ENCODE peak calls at places on chromosomes 13 and 19, in five cellular contexts. T is ascending aorta; P is C1 segment of cervical spinal cord; N is stimulated activated CD8-positive, alpha-beta memory T cell treated with anti-CD3 and anti-CD28 coated beads, Interleukin-12 subunit alpha, Interleukin-12 subunit beta, amount 100 ng/mL, for 4 hours; J is HTR-8/SVneo. Q is an unnamed sample.

GRCh38 chr13:114130708-114131580 is 1.5 kb downstream of the RASA3 start:
- DNase-seq in T (no peak), P (peak; percentile 58), N (no peak), J (peak; percentile 53), Q (peak; percentile 73)

GRCh38 chr19:16266586-16266942 is 58.1 kb upstream of the KLF2 start:
- DNase-seq in J (no peak), P (no peak), T (no peak), N (no peak), Q (no peak)

GRCh38 chr19:23665651-23666410 is 21.2 kb downstream of the ZNF675 start:
- DNase-seq in J (no peak), N (no peak), T (no peak), P (no peak), Q (no peak)

GRCh38 chr13:31663880-31664585 is 75.3 kb upstream of the RXFP2 start:
- DNase-seq in T (no peak), P (no peak), J (no peak), N (no peak), Q (no peak)

GRCh38 chr19:29397748-29398147 is 128.0 kb upstream of the VSTM2B start:
- DNase-seq in P (no peak), J (no peak), T (no peak), N (no peak), Q (no peak)

GRCh38 chr19:7562646-7563393 is 27.3 kb downstream of the PNPLA6 start:
- DNase-seq in T (no peak), P (no peak), J (no peak), N (no peak), Q (no peak)

GRCh38 chr19:39483141-39483540 is 2.5 kb downstream of the TIMM50 start:
- DNase-seq in J (no peak), N (no peak), T (no peak), P (no peak), Q (no peak)

GRCh38 chr19:33500991-33501390 is 20.6 kb downstream of the PEPD start:
- DNase-seq in P (no peak), J (no peak), T (no peak), N (no peak), Q (no peak)

GRCh38 chr19:46271488-46272197 is 25.2 kb upstream of the HIF3A start:
- DNase-seq in P (no peak), T (no peak), J (peak; percentile 56), N (no peak), Q (no peak)

GRCh38 chr19:6402058-6402457 is 9.1 kb upstream of the GTF2F1 start:
- DNase-seq in T (no peak), N (no peak), J (no peak), P (no peak), Q (no peak)

GRCh38 chr19:1644070-1644469 is 8.3 kb downstream of the TCF3 start:
- DNase-seq in T (no peak), J (no peak), N (no peak), P (no peak), Q (no peak)

GRCh38 chr19:48635263-48635965 is 1.8 kb downstream of the DBP start:
- DNase-seq in T (no peak), P (peak; percentile 56), J (peak; percentile 65), N (peak; percentile 66), Q (peak; percentile 74)

GRCh38 chr13:48160879-48161278 is 66.0 kb upstream of the MED4 start:
- DNase-seq in P (no peak), T (no peak), J (no peak), N (no peak), Q (no peak)

GRCh38 chr19:6828698-6829633 is 56.5 kb downstream of the VAV1 start:
- DNase-seq in J (no peak), T (no peak), P (no peak), N (no peak), Q (peak; percentile 21)

GRCh38 chr13:74406439-74406838 is 272.2 kb upstream of the KLF12 start:
- DNase-seq in J (no peak), P (no peak), N (no peak), T (no peak), Q (no peak)

GRCh38 chr13:26996965-26997752 is 174.5 kb downstream of the USP12 start:
- DNase-seq in N (no peak), P (no peak), T (no peak), J (no peak), Q (no peak)

GRCh38 chr19:48734625-48735024 is 5.8 kb downstream of the RASIP1 start:
- DNase-seq in N (no peak), P (no peak), T (no peak), J (no peak), Q (no peak)

GRCh38 chr13:42985312-42986175 is 6.5 kb downstream of the EPSTI1 start:
- DNase-seq in T (no peak), P (no peak), N (no peak), J (no peak), Q (no peak)

GRCh38 chr19:7691497-7691896 is 10.4 kb downstream of the FCER2 start:
- DNase-seq in P (no peak), N (no peak), T (no peak), J (no peak), Q (no peak)

GRCh38 chr19:42066075-42066754 is 3.8 kb downstream of the GRIK5 start:
- DNase-seq in T (no peak), N (no peak), P (no peak), J (no peak), Q (no peak)

GRCh38 chr13:100290165-100290801 is 201.4 kb downstream of the PCCA start:
- DNase-seq in T (no peak), N (no peak), J (no peak), P (no peak), Q (no peak)

GRCh38 chr13:74062933-74063332 is 71.3 kb downstream of the KLF12 start:
- DNase-seq in T (peak; percentile 21), J (no peak), N (no peak), P (peak; percentile 17), Q (no peak)

GRCh38 chr19:51387924-51388389 is at the start of gene LIM2:
- DNase-seq in J (no peak), T (no peak), N (no peak), P (no peak), Q (no peak)

GRCh38 chr13:21338651-21339278 is 120.3 kb downstream of the ZDHHC20 start:
- DNase-seq in P (no peak), T (no peak), N (no peak), J (no peak), Q (no peak)

GRCh38 chr19:45070861-45071544 is 5.3 kb downstream of the ZNF296 start:
- DNase-seq in N (no peak), T (no peak), P (no peak), J (no peak), Q (no peak)

GRCh38 chr13:25990801-25991200 is 61.0 kb downstream of the SHISA2 start:
- DNase-seq in N (no peak), J (peak; percentile 29), P (no peak), T (no peak), Q (no peak)

GRCh38 chr19:2040647-2041435 is 10.2 kb downstream of the MKNK2 start:
- DNase-seq in T (no peak), J (no peak), N (no peak), P (no peak), Q (peak; percentile 34)

GRCh38 chr13:44904982-44905381 is 84.3 kb downstream of the NUFIP1 start:
- DNase-seq in T (no peak), J (peak; percentile 11), P (no peak), N (no peak), Q (no peak)

GRCh38 chr13:26549713-26550112 is 7.8 kb upstream of the WASF3 start:
- DNase-seq in T (no peak), N (no peak), J (no peak), P (no peak), Q (no peak)

GRCh38 chr13:44972956-44973581 is 16.2 kb downstream of the NUFIP1 start:
- DNase-seq in J (no peak), P (no peak), N (no peak), T (no peak), Q (no peak)

GRCh38 chr13:29465741-29466293 is 129.7 kb downstream of the SLC7A1 start:
- DNase-seq in P (no peak), N (no peak), T (no peak), J (peak; percentile 14), Q (no peak)

GRCh38 chr13:46698015-46698414 is 98.9 kb downstream of the ESD start:
- DNase-seq in T (peak; percentile 15), P (no peak), J (no peak), N (no peak), Q (no peak)

GRCh38 chr13:108302279-108302678 is 32.8 kb downstream of the TNFSF13B start:
- DNase-seq in T (no peak), N (no peak), J (no peak), P (no peak), Q (no peak)

GRCh38 chr13:26663801-26664200 is 96.8 kb downstream of the GPR12 start:
- DNase-seq in P (no peak), T (no peak), J (no peak), N (no peak), Q (no peak)

GRCh38 chr13:27658569-27658968 is 36.9 kb downstream of the POLR1D start:
- DNase-seq in T (no peak), N (no peak), J (peak; percentile 3), P (no peak), Q (no peak)